ENCODE peak calls at places on chromosomes 6 and 20, in eight cellular contexts. O is fibroblast of lung, Z is mesendoderm, G is neural progenitor cell, C is thyroid gland, A is esophagus muscularis mucosa, Q is upper lobe of right lung, B is Peyer's patch. L is an unnamed sample.

GRCh38 chr6:154239392-154239791 is 117.2 kb downstream of the IPCEF1 start:
- DNase-seq in O (no peak), Z (no peak), G (no peak), C (no peak), A (no peak), Q (no peak), B (no peak), L (peak; percentile 30)

GRCh38 chr20:32637738-32638137 is 36.0 kb downstream of the C20orf203 start:
- DNase-seq in O (no peak), Z (no peak), G (no peak), C (no peak), A (no peak), Q (no peak), B (no peak), L (no peak)

GRCh38 chr20:50577175-50578018 is 67.2 kb downstream of the PTPN1 start:
- DNase-seq in O (no peak), Z (no peak), G (no peak), C (peak; percentile 91), A (no peak), Q (no peak), B (peak; percentile 55), L (no peak)

GRCh38 chr20:36391456-36391855 is 85.3 kb downstream of the DLGAP4 start:
- DNase-seq in O (peak; percentile 6), Z (peak; percentile 92), G (no peak), C (no peak), A (no peak), Q (no peak), B (no peak), L (no peak)

GRCh38 chr6:88708197-88708744 is 255.1 kb downstream of the RNGTT start:
- DNase-seq in O (no peak), Z (no peak), G (no peak), C (no peak), A (no peak), Q (no peak), B (no peak), L (no peak)

GRCh38 chr20:46564241-46564957 is 13.9 kb upstream of the OCSTAMP start:
- DNase-seq in O (no peak), Z (no peak), G (no peak), C (no peak), A (no peak), Q (no peak), B (no peak), L (no peak)

GRCh38 chr20:58545565-58546195 is 30.5 kb upstream of the APCDD1L start:
- DNase-seq in O (peak; percentile 82), Z (no peak), G (no peak), C (no peak), A (peak; percentile 34), Q (no peak), B (no peak), L (no peak)

GRCh38 chr20:11098888-11099287 is 425.1 kb upstream of the JAG1 start:
- DNase-seq in O (no peak), Z (peak; percentile 20), G (peak; percentile 11), C (peak; percentile 5), A (no peak), Q (no peak), B (peak; percentile 53), L (no peak)

GRCh38 chr6:16299861-16300260 is 61.5 kb downstream of the GMPR start:
- DNase-seq in O (no peak), Z (no peak), G (no peak), C (no peak), A (no peak), Q (no peak), B (no peak), L (no peak)

GRCh38 chr20:45051497-45052060 is 49.3 kb downstream of the KCNS1 start:
- DNase-seq in O (no peak), Z (no peak), G (no peak), C (no peak), A (no peak), Q (no peak), B (no peak), L (no peak)

GRCh38 chr6:90186637-90187361 is 109.8 kb downstream of the BACH2 start:
- DNase-seq in O (no peak), Z (no peak), G (no peak), C (no peak), A (no peak), Q (no peak), B (no peak), L (no peak)

GRCh38 chr6:5023923-5024322 is 20.1 kb upstream of the RPP40 start:
- DNase-seq in O (no peak), Z (no peak), G (no peak), C (no peak), A (peak; percentile 57), Q (no peak), B (no peak), L (no peak)

GRCh38 chr6:50829898-50830439 is 11.3 kb downstream of the TFAP2B start:
- DNase-seq in O (no peak), Z (no peak), G (peak; percentile 1), C (no peak), A (no peak), Q (no peak), B (no peak), L (no peak)
- H3K27me3 ChIP-seq in O (peaks cover 4% of the 10 kb centered on the region), Z (peaks cover 64% of the 10 kb centered on the region), G (peaks cover 100% of the 10 kb centered on the region), C (peaks cover 11% of the 10 kb centered on the region), A (peaks cover 21% of the 10 kb centered on the region), Q (peaks cover 72% of the 10 kb centered on the region), B (no peaks in the 10 kb centered on the region), L (peaks cover 18% of the 10 kb centered on the region)

DNA sequence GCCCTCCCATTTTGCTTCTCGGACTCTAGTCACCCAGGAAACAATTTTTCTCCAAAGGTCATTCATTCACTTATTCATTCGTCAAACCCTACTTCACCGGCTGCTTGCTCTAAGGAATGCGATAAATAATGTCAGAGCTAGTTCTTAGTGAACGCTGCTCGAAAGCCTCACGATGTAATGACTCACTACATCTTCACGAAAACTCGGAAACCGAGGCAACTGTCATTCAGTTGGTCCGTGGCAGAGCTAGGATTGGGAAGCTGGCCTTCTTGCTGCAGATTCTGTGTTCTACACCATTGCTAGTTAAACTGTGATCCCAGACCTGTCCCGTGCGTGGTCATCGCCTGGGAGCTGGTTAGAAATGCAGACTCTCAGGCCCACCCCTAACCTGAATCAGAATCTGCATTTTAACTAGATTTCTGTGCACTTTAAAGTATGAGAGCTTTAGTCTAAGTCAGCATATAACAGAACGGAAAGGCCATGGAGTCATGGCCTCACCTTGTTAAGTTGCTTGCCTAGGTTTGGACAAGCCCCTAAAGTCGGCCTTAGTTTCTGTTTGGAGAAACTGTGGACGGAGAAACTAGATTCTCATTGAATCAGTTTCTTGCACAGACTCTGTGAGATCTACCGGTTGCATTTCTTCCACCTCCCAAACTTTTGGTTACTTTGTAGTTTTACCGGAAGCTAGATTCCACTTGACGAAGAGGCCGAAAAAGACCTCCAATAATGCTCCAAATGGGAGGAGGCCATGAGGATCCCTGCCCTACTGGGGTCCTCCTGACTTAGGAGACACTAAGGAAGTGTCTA is 640 bp upstream of the CCND3 start:
- DNase-seq in O (no peak), Z (no peak), G (no peak), C (no peak), A (no peak), Q (no peak), B (no peak), L (no peak)
- H3K4me1 ChIP-seq in O (peaks cover 16% of the 10 kb centered on the region), Z (peaks cover 18% of the 10 kb centered on the region), G (peaks cover 27% of the 10 kb centered on the region), C (peaks cover 38% of the 10 kb centered on the region), A (peaks cover 42% of the 10 kb centered on the region), Q (peaks cover 49% of the 10 kb centered on the region), B (peaks cover 41% of the 10 kb centered on the region), L (peaks cover 46% of the 10 kb centered on the region)

GRCh38 chr20:63890616-63891015 is 4.3 kb upstream of the DNAJC5 start:
- DNase-seq in O (no peak), Z (no peak), G (no peak), C (peak; percentile 78), A (no peak), Q (no peak), B (no peak), L (no peak)
- H3K36me3 ChIP-seq in O (peaks cover 36% of the 10 kb centered on the region), Z (peaks cover 9% of the 10 kb centered on the region), G (no peaks in the 10 kb centered on the region), C (peaks cover 42% of the 10 kb centered on the region), A (peaks cover 62% of the 10 kb centered on the region), Q (peaks cover 55% of the 10 kb centered on the region), B (no peaks in the 10 kb centered on the region), L (peaks cover 35% of the 10 kb centered on the region)

GRCh38 chr6:125357515-125358256 is 55.9 kb upstream of the HDDC2 start:
- DNase-seq in O (peak; percentile 37), Z (no peak), G (no peak), C (no peak), A (no peak), Q (no peak), B (peak; percentile 48), L (no peak)
- H3K27me3 ChIP-seq in O (no peaks in the 10 kb centered on the region), Z (no peaks in the 10 kb centered on the region), G (peaks cover 74% of the 10 kb centered on the region), C (no peaks in the 10 kb centered on the region), A (no peaks in the 10 kb centered on the region), Q (peaks cover 16% of the 10 kb centered on the region), B (no peaks in the 10 kb centered on the region), L (peaks cover 23% of the 10 kb centered on the region)

GRCh38 chr6:32819729-32820128 is 2.9 kb upstream of the HLA-DOB start:
- DNase-seq in O (peak; percentile 80), Z (peak; percentile 52), G (no peak), C (peak; percentile 24), A (peak; percentile 47), Q (no peak), B (no peak), L (no peak)
- H3K4me1 ChIP-seq in O (peaks cover 5% of the 10 kb centered on the region), Z (no peaks in the 10 kb centered on the region), G (no peaks in the 10 kb centered on the region), C (no peaks in the 10 kb centered on the region), A (no peaks in the 10 kb centered on the region), Q (no peaks in the 10 kb centered on the region), B (no peaks in the 10 kb centered on the region), L (no peaks in the 10 kb centered on the region)

DNA sequence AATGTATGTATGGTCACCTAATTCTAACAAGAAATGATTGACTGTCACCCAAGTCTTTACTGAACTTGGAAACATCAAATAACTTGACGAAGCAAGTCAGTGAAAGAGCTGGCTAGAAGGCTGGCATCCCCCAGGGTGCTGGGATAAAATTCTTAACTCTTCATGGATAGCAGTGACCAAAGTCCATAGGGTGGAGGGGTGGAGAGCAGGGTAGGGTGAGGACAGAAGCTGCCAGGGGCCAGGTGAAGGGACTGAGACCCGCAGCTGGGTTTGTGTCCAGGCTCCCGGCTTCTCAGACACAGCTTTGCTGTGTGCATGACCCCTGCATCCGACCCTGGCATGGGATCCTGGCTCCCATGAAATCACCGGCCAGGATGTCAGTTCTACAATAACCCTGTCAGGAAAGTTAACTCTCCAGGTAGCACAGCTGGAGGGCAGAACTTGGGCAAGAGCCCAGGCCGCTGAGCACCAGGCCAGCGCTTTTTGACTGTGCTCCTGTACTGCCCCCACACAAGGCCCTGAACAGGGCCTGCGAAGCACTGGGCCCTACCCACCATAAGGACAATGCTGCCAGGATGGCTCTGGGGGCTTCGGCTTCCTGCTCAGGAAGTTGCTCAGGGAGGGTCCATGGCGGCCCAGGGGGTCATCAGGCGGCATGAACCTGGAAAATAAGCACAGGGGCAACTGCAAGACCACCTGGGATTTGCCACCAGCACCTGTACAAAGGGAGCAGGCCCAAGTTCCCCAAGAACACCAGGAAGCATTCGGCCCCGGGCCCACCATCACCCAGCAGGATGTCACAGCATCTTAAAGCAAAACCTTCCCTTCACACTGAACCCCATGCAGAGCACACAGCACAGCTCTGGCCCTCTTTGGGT is 32.5 kb downstream of the ZC3H12D start:
- DNase-seq in O (no peak), Z (no peak), G (no peak), C (peak; percentile 67), A (no peak), Q (no peak), B (no peak), L (no peak)
- H3K36me3 ChIP-seq in O (no peaks in the 10 kb centered on the region), Z (no peaks in the 10 kb centered on the region), G (no peaks in the 10 kb centered on the region), C (no peaks in the 10 kb centered on the region), A (no peaks in the 10 kb centered on the region), Q (no peaks in the 10 kb centered on the region), B (no peaks in the 10 kb centered on the region), L (peaks cover 73% of the 10 kb centered on the region)

GRCh38 chr20:62983210-62983609 is 23.6 kb downstream of the BHLHE23 start:
- DNase-seq in O (no peak), Z (no peak), G (no peak), C (no peak), A (no peak), Q (no peak), B (no peak), L (no peak)
- H3K27me3 ChIP-seq in O (peaks cover 18% of the 10 kb centered on the region), Z (no peaks in the 10 kb centered on the region), G (peaks cover 11% of the 10 kb centered on the region), C (no peaks in the 10 kb centered on the region), A (peaks cover 16% of the 10 kb centered on the region), Q (peaks cover 76% of the 10 kb centered on the region), B (no peaks in the 10 kb centered on the region), L (peaks cover 18% of the 10 kb centered on the region)